ENCODE peak calls at places on chromosomes 11 and 22, in six cellular contexts. A is RWPE2, T is A549, K is heart left ventricle, I is H1, E is colonic mucosa. C is an unnamed sample. For H3K9me3, the result is how much of the 10 kb centered on the place peaks cover.

GRCh38 chr11:119751281-119752060 is 22.5 kb upstream of the NECTIN1 start:
- DNase-seq in T (no peak), E (no peak), I (no peak), A (no peak), K (no peak), C (no peak)

GRCh38 chr11:62839050-62840015 is at the start of gene WDR74:
- DNase-seq in K (peak), E (peak), A (peak), I (peak), T (peak), C (peak)

GRCh38 chr22:39239561-39240423 is 5.0 kb downstream of the PDGFB start:
- DNase-seq in A (peak), I (no peak), E (peak), K (no peak), T (no peak), C (peak)

GRCh38 chr11:61071208-61071681 is 31.0 kb upstream of the CD5 start:
- DNase-seq in K (no peak), A (no peak), E (no peak), T (no peak), I (no peak), C (no peak)

GRCh38 chr11:83335446-83336070 is 49.4 kb upstream of the CCDC90B start:
- DNase-seq in T (no peak), K (no peak), A (no peak), I (no peak), E (no peak), C (no peak)

GRCh38 chr22:32557424-32557823 is 82.8 kb downstream of the FBXO7 start:
- DNase-seq in A (no peak), T (peak), I (no peak), K (no peak), E (no peak), C (no peak)

GRCh38 chr22:31968022-31968421 is 23.7 kb downstream of the YWHAH start:
- DNase-seq in I (no peak), A (no peak), K (no peak), T (no peak), E (no peak), C (no peak)

GRCh38 chr11:28526406-28526751 is 418.2 kb downstream of the METTL15 start:
- DNase-seq in T (peak), E (no peak), A (no peak), I (no peak), K (no peak), C (no peak)

GRCh38 chr11:42524534-42525227 is 787.1 kb upstream of the API5 start:
- DNase-seq in A (no peak), E (peak), T (peak), I (peak), K (no peak), C (peak)

GRCh38 chr22:47202819-47203553 is 440.5 kb downstream of the TBC1D22A start:
- DNase-seq in E (peak), K (no peak), T (no peak), A (no peak), I (no peak), C (no peak)

GRCh38 chr11:79081441-79082124 is 359.2 kb downstream of the TENM4 start:
- DNase-seq in A (no peak), K (no peak), E (no peak), I (no peak), T (no peak), C (no peak)

GRCh38 chr11:123616505-123617198 is 37.8 kb downstream of the SCN3B start:
- DNase-seq in K (peak), T (no peak), I (no peak), E (no peak), A (peak), C (peak)

GRCh38 chr11:93904711-93905110 is 54.3 kb upstream of the VSTM5 start:
- DNase-seq in I (no peak), T (no peak), K (no peak), E (no peak), A (no peak), C (no peak)

GRCh38 chr11:74684661-74685060 is 46.6 kb downstream of the CHRDL2 start:
- DNase-seq in A (peak), E (no peak), K (no peak), T (no peak), I (no peak), C (no peak)

GRCh38 chr11:74681686-74682651 is 49.3 kb downstream of the CHRDL2 start:
- DNase-seq in E (no peak), K (no peak), I (no peak), T (no peak), A (no peak), C (no peak)

GRCh38 chr11:74682731-74683278 is 48.4 kb downstream of the CHRDL2 start:
- DNase-seq in E (no peak), T (no peak), K (no peak), A (no peak), I (no peak), C (no peak)

GRCh38 chr11:74683941-74684481 is 47.2 kb downstream of the CHRDL2 start:
- DNase-seq in A (peak), T (no peak), E (no peak), K (no peak), I (no peak), C (no peak)

DNA sequence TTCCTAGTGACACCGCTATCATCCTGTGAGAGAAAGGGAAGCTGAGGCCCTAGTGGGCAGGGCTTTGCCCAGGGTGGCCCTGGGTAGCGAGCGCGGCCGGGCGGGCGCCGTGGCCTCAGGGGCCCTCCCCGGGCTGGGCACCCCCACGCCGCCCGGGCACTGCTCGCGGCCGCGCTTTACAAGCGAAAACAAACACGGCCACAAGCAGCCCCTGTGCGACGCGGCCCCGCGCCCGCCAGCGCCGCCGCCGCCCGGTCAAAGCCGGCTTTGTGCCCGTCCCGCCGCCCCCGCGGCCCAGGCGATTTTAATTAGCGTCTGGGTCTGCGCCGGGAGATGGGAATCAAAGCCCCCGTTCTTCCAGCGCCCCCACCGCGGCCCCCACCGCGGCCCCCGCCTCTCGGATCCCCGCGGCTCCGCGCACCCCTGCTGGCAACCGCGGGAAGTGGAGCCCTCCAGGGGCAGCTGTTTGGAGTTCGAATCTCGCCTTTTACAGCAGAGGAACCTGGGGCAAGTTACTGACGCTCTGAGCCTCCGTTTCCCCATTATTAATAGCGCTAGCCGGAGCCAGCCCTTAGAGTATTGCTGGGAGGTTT is 47.9 kb downstream of the CHRDL2 start:
- DNase-seq in E (no peak), T (no peak), I (no peak), A (peak), K (no peak), C (no peak)
- H3K27ac ChIP-seq in E (no peak), T (peak), I (no peak), A (no peak), K (peak), C (no peak)

DNA sequence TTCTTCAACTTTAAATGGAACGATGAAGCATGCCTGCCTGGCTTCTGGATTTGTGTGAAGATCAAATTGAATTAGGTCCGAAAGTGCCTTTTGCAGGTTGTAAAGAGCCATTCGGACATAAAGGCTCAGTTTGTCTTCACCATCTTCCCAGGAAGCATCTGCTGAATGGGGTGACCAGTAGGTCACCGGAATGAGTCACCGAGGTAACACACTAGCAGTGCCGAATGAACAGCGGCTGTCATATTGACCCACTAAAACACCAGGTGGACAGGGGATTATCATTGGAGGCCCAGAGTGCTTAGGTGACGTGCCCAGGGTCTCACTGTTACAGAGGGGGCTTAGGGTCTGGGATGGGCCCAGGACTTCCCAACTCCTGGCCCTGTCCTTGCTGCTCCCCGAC is 43.1 kb upstream of the MYH9 start:
- DNase-seq in E (no peak), K (no peak), T (peak), I (no peak), A (no peak), C (no peak)
- H3K9me3 ChIP-seq in E (under half), K (under half), T (under half), I (under half), A (under half), C (under half)

GRCh38 chr22:40416636-40417035 is 46.2 kb downstream of the SGSM3 start:
- DNase-seq in T (no peak), A (no peak), K (no peak), E (no peak), I (no peak), C (no peak)

GRCh38 chr22:40418366-40419201 is 48.2 kb downstream of the SGSM3 start:
- DNase-seq in A (no peak), I (no peak), K (no peak), E (no peak), T (no peak), C (no peak)

GRCh38 chr22:40416267-40416570 is 45.8 kb downstream of the SGSM3 start:
- DNase-seq in E (no peak), A (no peak), K (no peak), I (no peak), T (no peak), C (no peak)

GRCh38 chr22:40417041-40417440 is 46.6 kb downstream of the SGSM3 start:
- DNase-seq in K (no peak), E (no peak), I (no peak), A (no peak), T (no peak), C (no peak)

DNA sequence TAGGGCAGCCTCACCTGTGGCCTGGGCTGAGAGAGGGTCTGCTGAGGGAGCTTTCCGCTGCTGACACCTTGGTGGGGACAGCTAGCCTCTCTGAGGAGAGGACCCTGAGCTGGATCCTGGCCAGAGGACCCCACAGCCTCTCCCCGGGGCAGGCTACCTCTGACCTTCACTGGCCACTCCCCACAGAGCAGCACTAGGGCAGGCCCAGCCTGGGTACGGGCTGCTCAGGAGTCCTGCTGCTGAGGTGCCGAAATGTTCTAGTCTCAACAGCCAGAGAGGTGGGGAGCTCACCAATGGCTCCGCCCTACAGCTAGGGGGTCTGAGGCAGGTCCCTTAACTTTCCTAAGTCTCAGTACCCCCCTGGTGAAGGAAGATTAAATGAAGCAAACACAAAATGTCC is 47.5 kb downstream of the SGSM3 start:
- DNase-seq in T (no peak), I (no peak), K (no peak), A (no peak), E (no peak), C (no peak)
- TF ChIP-seq CTCF in T (no peak), I (no peak), K (no peak), A (no peak), E (no peak), C (no peak)

GRCh38 chr11:613369-613968 is 2.3 kb downstream of the IRF7 start:
- DNase-seq in I (peak), T (peak), E (peak), A (peak), K (peak), C (peak)
- H3K27ac ChIP-seq in I (no peak), T (no peak), E (peak), A (peak), K (peak), C (peak)

GRCh38 chr22:11626422-11626773 is 3901.6 kb upstream of the OR11H1 start:
- DNase-seq in T (no peak), E (no peak), I (no peak), A (peak), K (no peak), C (no peak)
- H3K9me3 ChIP-seq in T (under half), E (under half), I (half or more), A (under half), K (half or more), C (under half)

C was measured in lung.